ENCODE peak calls at places on chromosomes 4 and X, in eight cellular contexts. X, P, N, H, Q, O, D and J are unnamed samples.

GRCh38 chrX:66676990-66677389 is 38.1 kb upstream of the EDA2R start:
- DNase-seq in X (no peak), P (no peak), N (peak; percentile 6), H (peak; percentile 18), Q (peak; percentile 62), O (peak; percentile 69), D (no peak), J (no peak)

GRCh38 chr4:29632199-29632598 is 1088.0 kb upstream of the PCDH7 start:
- DNase-seq in X (no peak), P (no peak), N (no peak), H (no peak), Q (no peak), O (no peak), D (no peak), J (no peak)

GRCh38 chrX:50643525-50644137 is 170.4 kb downstream of the SHROOM4 start:
- DNase-seq in X (no peak), P (no peak), N (no peak), H (no peak), Q (no peak), O (no peak), D (no peak), J (no peak)

GRCh38 chrX:77949840-77950239 is 19.6 kb downstream of the PGAM4 start:
- DNase-seq in X (no peak), P (no peak), N (no peak), H (no peak), Q (no peak), O (no peak), D (no peak), J (no peak)

GRCh38 chrX:13180807-13181206 is 136.4 kb upstream of the FAM9C start:
- DNase-seq in X (no peak), P (no peak), N (no peak), H (peak; percentile 51), Q (no peak), O (peak; percentile 49), D (peak; percentile 91), J (no peak)

GRCh38 chr4:77104405-77105292 is 28.9 kb upstream of the CCNI start:
- DNase-seq in X (peak; percentile 73), P (no peak), N (no peak), H (peak; percentile 27), Q (no peak), O (no peak), D (peak; percentile 70), J (peak; percentile 40)

GRCh38 chr4:181301735-181302380 is 941.3 kb upstream of the TENM3 start:
- DNase-seq in X (peak; percentile 44), P (no peak), N (peak; percentile 7), H (peak; percentile 36), Q (no peak), O (peak; percentile 43), D (peak; percentile 33), J (no peak)

GRCh38 chrX:79133897-79134296 is 10.6 kb upstream of the GPR174 start:
- DNase-seq in X (no peak), P (no peak), N (no peak), H (no peak), Q (no peak), O (no peak), D (no peak), J (no peak)

GRCh38 chrX:8288590-8288989 is 117.5 kb upstream of the VCX2 start:
- DNase-seq in X (no peak), P (no peak), N (no peak), H (no peak), Q (no peak), O (no peak), D (peak; percentile 67), J (no peak)

GRCh38 chr4:123536225-123536624 is 139.6 kb downstream of the SPRY1 start:
- DNase-seq in X (no peak), P (no peak), N (no peak), H (no peak), Q (no peak), O (no peak), D (no peak), J (no peak)

GRCh38 chrX:79330022-79330421 is 37.1 kb downstream of the ITM2A start:
- DNase-seq in X (no peak), P (peak; percentile 35), N (no peak), H (no peak), Q (no peak), O (no peak), D (no peak), J (no peak)

GRCh38 chr4:187444061-187444460 is 551.5 kb upstream of the ZFP42 start:
- DNase-seq in X (no peak), P (no peak), N (no peak), H (no peak), Q (no peak), O (peak; percentile 34), D (no peak), J (no peak)

GRCh38 chr4:123352240-123352945 is 44.2 kb upstream of the SPRY1 start:
- DNase-seq in X (no peak), P (no peak), N (no peak), H (peak; percentile 34), Q (peak; percentile 24), O (peak; percentile 56), D (no peak), J (peak; percentile 98)

GRCh38 chrX:31178769-31179125 is 106.9 kb upstream of the FTHL17 start:
- DNase-seq in X (no peak), P (no peak), N (no peak), H (no peak), Q (no peak), O (no peak), D (no peak), J (no peak)

GRCh38 chr4:105520819-105521790 is 31.3 kb upstream of the ARHGEF38 start:
- DNase-seq in X (peak; percentile 60), P (peak; percentile 55), N (peak; percentile 11), H (peak; percentile 67), Q (no peak), O (peak; percentile 32), D (peak; percentile 61), J (peak; percentile 47)

GRCh38 chr4:40193018-40193571 is 3.7 kb upstream of the RHOH start:
- DNase-seq in X (no peak), P (no peak), N (no peak), H (no peak), Q (no peak), O (no peak), D (no peak), J (no peak)

GRCh38 chrX:63128509-63128908 is 222.6 kb downstream of the SPIN4 start:
- DNase-seq in X (peak; percentile 14), P (no peak), N (no peak), H (no peak), Q (no peak), O (peak; percentile 9), D (peak; percentile 62), J (no peak)

GRCh38 chr4:82746705-82747567 is 51.7 kb downstream of the SCD5 start:
- DNase-seq in X (no peak), P (no peak), N (no peak), H (no peak), Q (no peak), O (no peak), D (no peak), J (no peak)

GRCh38 chr4:176548571-176548970 is 228.8 kb downstream of the SPCS3 start:
- DNase-seq in X (no peak), P (no peak), N (no peak), H (peak; percentile 56), Q (no peak), O (peak; percentile 90), D (peak; percentile 73), J (no peak)

GRCh38 chr4:101294591-101294990 is 52.7 kb downstream of the PPP3CA start:
- DNase-seq in X (no peak), P (no peak), N (no peak), H (no peak), Q (no peak), O (no peak), D (no peak), J (no peak)

DNA sequence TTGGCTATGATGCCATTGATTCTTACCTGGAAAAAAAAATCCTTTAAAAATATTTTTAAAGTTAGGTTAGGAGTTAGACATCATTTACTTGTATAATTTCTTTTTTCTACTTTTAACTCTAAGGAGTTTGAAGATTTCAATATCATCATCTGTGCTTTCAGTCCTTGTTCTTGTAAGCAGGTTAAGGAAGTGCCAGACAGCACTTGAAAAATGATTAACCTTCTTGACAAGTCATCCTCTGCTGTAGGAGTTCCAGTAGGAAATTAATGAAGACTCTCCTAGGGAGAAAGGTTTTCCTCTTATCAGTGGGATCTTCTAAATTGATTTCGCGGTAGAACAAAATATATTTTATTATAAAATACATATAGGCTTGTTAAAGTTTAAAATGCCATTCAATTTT is 29.1 kb upstream of the ANAPC4 start:
- DNase-seq in X (no peak), P (no peak), N (no peak), H (no peak), Q (no peak), O (no peak), D (no peak), J (no peak)
- H3K4me3 ChIP-seq in X (no peak overlapping the region), P (no peak overlapping the region), N (no peak overlapping the region), H (no peak overlapping the region), Q (no peak overlapping the region), O (no peak overlapping the region), D (no peak overlapping the region), J (no peak overlapping the region)

DNA sequence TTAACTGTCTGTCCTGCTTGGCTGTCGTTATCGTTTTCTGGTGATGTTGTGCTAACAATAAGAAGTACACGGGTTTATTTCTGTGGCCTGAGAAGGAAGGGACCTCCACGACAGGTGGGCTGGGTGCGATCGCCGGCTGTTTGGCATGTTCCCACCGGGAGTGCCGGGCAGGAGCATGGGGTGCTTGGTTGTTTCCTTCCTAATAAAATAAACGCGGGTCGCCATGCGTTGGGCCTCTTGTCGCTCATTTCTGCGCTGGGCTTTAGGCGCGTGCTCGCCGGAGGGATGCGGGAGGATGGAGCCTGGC is 711 bp upstream of the GDI1 start:
- DNase-seq in X (no peak), P (no peak), N (no peak), H (no peak), Q (no peak), O (no peak), D (no peak), J (no peak)
- H3K4me3 ChIP-seq in X (peak overlapping the region; percentile 24), P (peak overlapping the region; percentile 55), N (peak overlapping the region; percentile 41), H (no peak overlapping the region), Q (peak overlapping the region; percentile 37), O (peak overlapping the region; percentile 46), D (peak overlapping the region; percentile 51), J (peak overlapping the region; percentile 27)

DNA sequence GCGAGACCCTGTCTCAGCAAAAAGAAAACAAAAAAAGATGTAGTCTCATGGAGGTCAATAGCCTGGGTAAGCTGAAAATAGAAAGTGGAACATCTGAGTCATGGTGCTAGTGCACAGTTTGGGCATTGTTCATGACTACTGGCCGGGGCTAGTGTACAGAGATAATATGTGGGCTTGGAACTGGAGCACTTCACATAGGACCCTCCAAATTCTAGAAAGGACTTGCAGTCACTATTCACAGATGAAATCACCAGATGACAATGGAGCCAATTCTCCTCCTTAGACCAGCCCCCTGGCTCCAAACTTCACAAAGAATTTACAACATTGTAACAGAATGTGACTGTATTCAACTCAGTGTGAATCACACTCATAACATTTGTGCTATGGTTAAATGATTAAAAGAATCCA is 367.8 kb upstream of the SLC7A11 start:
- DNase-seq in X (peak; percentile 15), P (no peak), N (no peak), H (peak; percentile 62), Q (peak; percentile 42), O (peak; percentile 81), D (peak; percentile 39), J (peak; percentile 78)
- H3K4me3 ChIP-seq in X (no peak overlapping the region), P (no peak overlapping the region), N (no peak overlapping the region), H (no peak overlapping the region), Q (no peak overlapping the region), O (no peak overlapping the region), D (no peak overlapping the region), J (no peak overlapping the region)

DNA sequence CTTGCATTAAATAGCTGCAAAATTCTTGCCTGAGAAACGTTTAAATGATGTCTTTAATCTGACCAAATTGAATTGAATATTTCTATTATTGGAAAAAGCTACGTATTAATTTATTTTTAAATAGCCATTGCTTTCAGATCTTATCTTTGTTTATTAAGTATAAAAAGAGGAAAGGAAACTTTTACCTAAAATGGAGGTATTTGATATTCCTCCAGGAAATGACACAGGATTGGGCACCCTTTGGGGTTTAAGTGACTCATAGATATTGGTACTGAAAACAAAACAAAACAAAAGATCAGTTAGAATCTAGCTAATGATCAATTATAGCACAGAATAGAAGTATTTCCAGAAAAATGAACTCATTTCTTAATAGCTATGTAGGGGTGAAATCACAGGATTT is 34.1 kb downstream of the PLS3 start:
- DNase-seq in X (no peak), P (no peak), N (no peak), H (no peak), Q (no peak), O (no peak), D (no peak), J (no peak)
- H3K4me3 ChIP-seq in X (no peak overlapping the region), P (no peak overlapping the region), N (peak overlapping the region; percentile 48), H (peak overlapping the region; percentile 57), Q (no peak overlapping the region), O (no peak overlapping the region), D (peak overlapping the region; percentile 57), J (no peak overlapping the region)